ENCODE peak calls at places on chromosomes 5 and 9, in ten cellular contexts. A, Q, G, S, J, T, R, F, X and V are unnamed samples.

GRCh38 chr9:88898033-88898432 is 93.2 kb upstream of the S1PR3 start:
- DNase-seq in Q (no peak), T (no peak), A (no peak), F (no peak), S (no peak), J (no peak), G (no peak), R (no peak), X (no peak), V (no peak)

GRCh38 chr5:173643964-173644363 is 27.5 kb upstream of the BOD1 start:
- DNase-seq in R (no peak), T (peak), Q (no peak), J (no peak), G (peak), X (no peak), A (no peak), F (peak), S (peak), V (peak)

GRCh38 chr5:176857514-176858273 is 41.5 kb downstream of the HK3 start:
- DNase-seq in Q (no peak), X (no peak), S (no peak), A (no peak), T (no peak), F (no peak), G (no peak), J (no peak), R (no peak), V (no peak)

GRCh38 chr9:19146441-19146840 is 19.1 kb upstream of the PLIN2 start:
- DNase-seq in F (no peak), X (no peak), J (no peak), R (no peak), G (no peak), A (no peak), S (no peak), T (no peak), Q (no peak), V (no peak)

GRCh38 chr9:92605224-92605623 is 64.7 kb downstream of the IPPK start:
- DNase-seq in A (no peak), S (no peak), F (no peak), J (no peak), G (no peak), X (no peak), Q (no peak), R (no peak), T (no peak), V (no peak)

GRCh38 chr9:131837316-131837715 is 97.4 kb upstream of the RAPGEF1 start:
- DNase-seq in G (no peak), J (no peak), T (no peak), R (no peak), Q (peak), F (no peak), A (no peak), X (peak), S (peak), V (no peak)

GRCh38 chr5:12072441-12072840 is 168.2 kb upstream of the CTNND2 start:
- DNase-seq in G (no peak), S (no peak), J (no peak), Q (no peak), F (no peak), A (no peak), X (no peak), T (no peak), R (no peak), V (no peak)

GRCh38 chr9:134321571-134321930 is 4.7 kb upstream of the RXRA start:
- DNase-seq in S (no peak), A (no peak), G (no peak), R (no peak), X (no peak), F (no peak), Q (peak), T (no peak), J (no peak), V (no peak)

GRCh38 chr5:172114875-172115422 is 73.1 kb downstream of the STK10 start:
- DNase-seq in X (no peak), J (no peak), F (no peak), A (peak), Q (peak), S (no peak), R (peak), G (peak), T (no peak), V (peak)

GRCh38 chr5:10581867-10582511 is 18.1 kb downstream of the ANKRD33B start:
- DNase-seq in J (no peak), S (no peak), T (no peak), R (no peak), X (peak), Q (no peak), G (no peak), F (no peak), A (no peak), V (no peak)

GRCh38 chr5:153893809-153894208 is 144.9 kb downstream of the FAM114A2 start:
- DNase-seq in X (no peak), J (no peak), Q (no peak), S (no peak), R (no peak), G (no peak), A (no peak), F (no peak), T (no peak), V (no peak)

GRCh38 chr5:126414874-126415502 is 8.2 kb upstream of the GRAMD2B start:
- DNase-seq in G (no peak), T (peak), J (peak), A (no peak), X (peak), R (no peak), S (no peak), F (peak), Q (no peak), V (no peak)

GRCh38 chr9:107681988-107682387 is 192.4 kb upstream of the KLF4 start:
- DNase-seq in F (no peak), G (no peak), Q (no peak), X (no peak), T (no peak), R (no peak), A (no peak), S (peak), J (no peak), V (no peak)

GRCh38 chr9:6897831-6898230 is 140.1 kb downstream of the KDM4C start:
- DNase-seq in T (no peak), A (no peak), R (no peak), J (no peak), X (no peak), G (no peak), S (no peak), Q (peak), F (no peak), V (no peak)

GRCh38 chr9:127783111-127783621 is 2.7 kb upstream of the CDK9 start:
- DNase-seq in T (no peak), J (no peak), F (no peak), S (no peak), Q (no peak), A (peak), G (peak), R (peak), X (no peak), V (peak)

GRCh38 chr5:138344887-138345622 is 7.0 kb downstream of the FAM53C start:
- DNase-seq in R (no peak), J (no peak), G (no peak), T (no peak), A (no peak), F (no peak), X (no peak), Q (no peak), S (no peak), V (no peak)

GRCh38 chr9:90641868-90642558 is 611 bp downstream of the DIRAS2 start:
- DNase-seq in G (no peak), Q (no peak), A (no peak), S (peak), X (no peak), F (peak), T (no peak), J (no peak), R (no peak), V (no peak)

GRCh38 chr5:141869040-141869439 is 9.2 kb downstream of the PCDH1 start:
- DNase-seq in S (peak), R (no peak), T (no peak), A (no peak), G (no peak), X (no peak), J (no peak), Q (peak), F (no peak), V (no peak)

GRCh38 chr9:97518909-97519307 is 17.4 kb downstream of the TMOD1 start:
- DNase-seq in Q (no peak), J (peak), R (no peak), G (no peak), T (peak), F (no peak), A (no peak), S (no peak), X (peak), V (no peak)

GRCh38 chr5:124698774-124699173 is 47.7 kb downstream of the ZNF608 start:
- DNase-seq in G (no peak), Q (no peak), T (no peak), J (peak), R (no peak), A (no peak), S (no peak), X (peak), F (no peak), V (no peak)

GRCh38 chr5:125477586-125477975 is 731.1 kb upstream of the ZNF608 start:
- DNase-seq in T (no peak), F (no peak), Q (no peak), A (no peak), G (no peak), J (no peak), X (no peak), R (no peak), S (no peak), V (no peak)

GRCh38 chr9:127963359-127964064 is 17.3 kb downstream of the EEIG1 start:
- DNase-seq in T (no peak), R (no peak), S (no peak), Q (no peak), A (no peak), J (no peak), G (no peak), X (no peak), F (no peak), V (no peak)

GRCh38 chr5:96721351-96721970 is 59.3 kb downstream of the CAST start:
- DNase-seq in X (peak), J (peak), A (no peak), T (peak), R (no peak), G (no peak), F (no peak), Q (no peak), S (no peak), V (no peak)